ENCODE peak calls at places on chromosomes 4 and X, in four cellular contexts. V, W, L and U are unnamed samples.
A peak's percentile ranks its signal among the peaks of the same experiment; 100 is the strongest.

GRCh38 chr4:19375931-19376330 is 875.8 kb upstream of the SLIT2 start:
- DNase-seq in W (no peak), L (no peak), V (no peak), U (no peak)

GRCh38 chr4:67122029-67122428 is 423.3 kb downstream of the CENPC start:
- DNase-seq in V (peak; percentile 27), L (peak; percentile 13), W (no peak), U (no peak)

GRCh38 chrX:47145408-47146120 is 543 bp downstream of the RBM10 start:
- DNase-seq in L (no peak), V (no peak), W (peak; percentile 57), U (no peak)

GRCh38 chr4:73234712-73235111 is 23.9 kb downstream of the ANKRD17 start:
- DNase-seq in W (no peak), L (no peak), V (no peak), U (no peak)

GRCh38 chr4:53653484-53654053 is 62.3 kb upstream of the LNX1 start:
- DNase-seq in V (no peak), L (no peak), W (no peak), U (peak; percentile 74)

GRCh38 chr4:2047031-2047660 is 12.0 kb upstream of the NAT8L start:
- DNase-seq in V (no peak), L (no peak), W (no peak), U (no peak)

GRCh38 chrX:129686422-129686948 is 31.7 kb upstream of the APLN start:
- DNase-seq in W (no peak), V (no peak), L (no peak), U (no peak)

GRCh38 chr4:8410641-8411271 is 29.8 kb downstream of the ACOX3 start:
- DNase-seq in V (peak; percentile 90), W (peak; percentile 86), L (peak; percentile 80), U (no peak)

GRCh38 chr4:145679520-145679919 is 426 bp upstream of the C4orf51 start:
- DNase-seq in W (no peak), L (peak; percentile 25), V (peak; percentile 41), U (no peak)

GRCh38 chr4:6658635-6659075 is 18.2 kb downstream of the MRFAP1 start:
- DNase-seq in W (no peak), V (no peak), L (no peak), U (no peak)

GRCh38 chr4:181687116-181687515 is 556.1 kb upstream of the TENM3 start:
- DNase-seq in W (no peak), V (no peak), L (no peak), U (no peak)

GRCh38 chr4:75908555-75908954 is 6.3 kb upstream of the PPEF2 start:
- DNase-seq in V (no peak), L (no peak), W (no peak), U (no peak)

GRCh38 chrX:26032141-26032917 is 105.8 kb upstream of the MAGEB18 start:
- DNase-seq in W (no peak), V (no peak), L (no peak), U (no peak)

GRCh38 chr4:153651041-153651960 is 32.8 kb upstream of the TLR2 start:
- DNase-seq in W (no peak), L (no peak), V (no peak), U (no peak)

GRCh38 chrX:132576945-132577344 is 88.1 kb upstream of the MBNL3 start:
- DNase-seq in L (no peak), V (no peak), W (no peak), U (no peak)

GRCh38 chr4:67881226-67881625 is 2.6 kb downstream of the TMPRSS11D start:
- DNase-seq in V (no peak), L (no peak), W (no peak), U (no peak)

GRCh38 chrX:103248553-103248952 is 6.4 kb downstream of the TCEAL8 start:
- DNase-seq in L (no peak), V (no peak), W (peak; percentile 34), U (no peak)

GRCh38 chr4:52833941-52834525 is 28.1 kb upstream of the RASL11B start:
- DNase-seq in W (no peak), L (no peak), V (no peak), U (no peak)

GRCh38 chr4:176547005-176547404 is 227.2 kb downstream of the SPCS3 start:
- DNase-seq in L (no peak), W (no peak), V (no peak), U (no peak)

GRCh38 chr4:181822005-181822375 is 421.2 kb upstream of the TENM3 start:
- DNase-seq in L (no peak), V (no peak), W (no peak), U (no peak)

GRCh38 chr4:158850800-158851644 is 82.2 kb downstream of the FNIP2 start:
- DNase-seq in V (no peak), W (peak; percentile 35), L (no peak), U (no peak)

GRCh38 chr4:20987191-20987590 is 286.9 kb downstream of the PACRGL start:
- DNase-seq in W (no peak), L (no peak), V (no peak), U (no peak)

GRCh38 chrX:122272011-122272410 is 912.1 kb upstream of the GRIA3 start:
- DNase-seq in L (no peak), V (no peak), W (no peak), U (no peak)

GRCh38 chr4:132332932-132333722 is 816.0 kb upstream of the PCDH10 start:
- DNase-seq in W (peak; percentile 11), L (peak; percentile 3), V (peak; percentile 9), U (no peak)

GRCh38 chrX:153812220-153812619 is 17.8 kb downstream of the SSR4 start:
- DNase-seq in L (no peak), V (no peak), W (no peak), U (no peak)

GRCh38 chr4:48974979-48975640 is 11.0 kb upstream of the CWH43 start:
- DNase-seq in L (no peak), W (no peak), V (no peak), U (no peak)

GRCh38 chr4:109207060-109207459 is 95.4 kb downstream of the COL25A1 start:
- DNase-seq in V (peak; percentile 52), L (no peak), W (no peak), U (no peak)

GRCh38 chr4:150181536-150181935 is 103.3 kb downstream of the DCLK2 start:
- DNase-seq in L (no peak), W (no peak), V (no peak), U (no peak)

GRCh38 chrX:30892591-30892990 is 3.5 kb upstream of the TAB3 start:
- DNase-seq in V (no peak), L (no peak), W (no peak), U (no peak)

GRCh38 chrX:38055170-38055847 is 49.0 kb downstream of the SYTL5 start:
- DNase-seq in L (no peak), V (no peak), W (no peak), U (peak; percentile 45)

GRCh38 chr4:82500106-82500738 is 61.6 kb downstream of the TMEM150C start:
- DNase-seq in W (no peak), L (no peak), V (no peak), U (no peak)

GRCh38 chrX:19660604-19661003 is 145.3 kb upstream of the MAP3K15 start:
- DNase-seq in V (no peak), L (no peak), W (no peak), U (no peak)

GRCh38 chrX:24732705-24733104 is 39.0 kb downstream of the POLA1 start:
- DNase-seq in W (no peak), L (no peak), V (no peak), U (no peak)

GRCh38 chr4:185955817-185956542 is 113.0 kb upstream of the TLR3 start:
- DNase-seq in V (no peak), L (no peak), W (no peak), U (no peak)

GRCh38 chr4:41424541-41424940 is 113.4 kb upstream of the LIMCH1 start:
- DNase-seq in L (no peak), V (no peak), W (no peak), U (no peak)

GRCh38 chr4:41428205-41428940 is 109.6 kb upstream of the LIMCH1 start:
- DNase-seq in L (no peak), W (no peak), V (no peak), U (no peak)

GRCh38 chr4:41427306-41427882 is 110.6 kb upstream of the LIMCH1 start:
- DNase-seq in W (no peak), L (no peak), V (no peak), U (no peak)

GRCh38 chr4:41428941-41429669 is 108.9 kb upstream of the LIMCH1 start:
- DNase-seq in V (no peak), W (no peak), L (no peak), U (no peak)

GRCh38 chr4:41426523-41426922 is 111.4 kb upstream of the LIMCH1 start:
- DNase-seq in W (no peak), V (no peak), L (no peak), U (no peak)
- TF ChIP-seq SP1 in W (no peak), V (no peak), L (no peak), U (no peak)

DNA sequence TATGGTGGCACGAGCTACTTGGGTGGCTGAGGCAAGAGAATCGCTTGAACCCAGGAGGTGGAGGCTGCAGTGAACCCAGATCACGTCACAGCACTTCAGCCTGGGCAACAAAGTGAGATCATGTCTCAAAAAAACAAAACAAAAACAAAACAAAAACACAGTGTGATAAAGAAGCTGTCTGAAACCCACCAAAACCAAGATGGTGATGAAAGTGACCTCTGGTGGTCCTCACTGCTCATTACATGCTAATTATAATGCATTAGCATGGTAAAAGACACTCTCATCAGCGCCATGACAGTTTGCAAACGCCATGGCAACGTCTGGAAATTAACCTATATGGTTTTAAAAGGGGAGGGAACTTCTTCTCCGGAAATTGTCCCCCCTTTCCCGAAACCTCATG is 29.4 kb upstream of the OPHN1 start:
- DNase-seq in L (no peak), W (peak; percentile 10), V (no peak), U (no peak)
- TF ChIP-seq FOXK2 in L (no peak), W (peak; percentile 45), V (no peak), U (no peak)

GRCh38 chr4:147407261-147408045 is 73.4 kb upstream of the EDNRA start:
- DNase-seq in W (peak; percentile 9), V (peak; percentile 22), L (no peak), U (no peak)

GRCh38 chr4:147408189-147408588 is 72.7 kb upstream of the EDNRA start:
- DNase-seq in V (no peak), L (no peak), W (no peak), U (no peak)

DNA sequence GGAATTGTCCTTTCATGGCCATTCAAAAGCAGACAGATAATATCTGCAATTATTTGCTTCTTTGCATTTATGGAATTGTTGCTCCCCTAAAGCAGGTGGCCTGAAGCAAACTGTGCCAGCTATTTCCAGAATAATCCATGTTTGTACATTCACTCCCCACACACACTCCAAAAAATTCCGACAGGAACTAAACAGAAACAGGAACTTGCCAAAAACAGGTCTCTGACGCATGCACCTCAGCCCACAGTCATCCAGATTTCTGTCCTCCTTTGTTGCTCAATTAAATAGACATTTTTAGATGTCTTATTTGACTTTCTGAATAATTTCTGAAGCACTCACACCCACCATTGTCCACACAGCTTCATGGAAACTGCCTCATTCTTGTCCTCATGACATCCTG is 71.5 kb upstream of the EDNRA start:
- DNase-seq in V (no peak), L (no peak), W (no peak), U (no peak)
- TF ChIP-seq SP1 in V (no peak), L (no peak), W (no peak), U (no peak)

GRCh38 chrX:65406532-65406931 is 128.1 kb downstream of the LAS1L start:
- DNase-seq in L (no peak), W (no peak), V (no peak), U (no peak)

DNA sequence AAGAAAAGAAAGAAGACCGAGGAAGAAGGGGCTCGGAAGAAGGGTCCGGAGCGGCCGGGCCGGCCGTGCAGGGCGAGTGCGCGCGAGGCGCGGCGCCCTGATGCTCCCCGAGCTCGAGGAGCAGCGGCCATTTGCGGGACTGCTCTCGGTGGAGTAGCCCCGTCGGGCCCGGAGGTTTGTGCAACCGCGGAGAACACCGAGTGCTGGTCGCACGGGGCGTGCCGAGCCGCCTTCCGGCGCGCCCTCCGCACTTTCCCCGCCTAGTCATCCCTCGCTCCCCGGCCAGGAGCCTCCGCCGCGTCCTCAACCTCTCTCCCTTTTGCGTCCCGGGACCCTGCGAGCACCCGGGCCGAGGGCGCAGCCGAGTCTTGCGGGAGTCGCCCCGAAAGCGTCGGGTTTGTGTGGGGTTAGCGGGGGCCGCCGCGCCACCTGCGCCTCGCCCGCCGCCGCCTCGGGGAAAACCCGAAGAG is 127.4 kb downstream of the LAS1L start:
- DNase-seq in V (no peak), W (no peak), L (no peak), U (no peak)
- TF ChIP-seq FOXK2 in V (no peak), W (no peak), L (no peak), U (no peak)